ENCODE peak calls at places on chromosomes 1 and 21, in eight cellular contexts. O is brain microvascular endothelial cell; I is hepatic stellate cell; R is NCI-H510A; F is endothelial cell; D is NAMALWA; L is activated T-helper 9 cell treated with anti-CD3 and anti-CD28 coated beads, Interleukin-2, amount 50 U/mL, for 16 hours; Y is KBM-7. C is an unnamed sample.

GRCh38 chr1:143735764-143736461 is 235.9 kb downstream of the FAM72C start:
- DNase-seq in O (peak; percentile 0), I (no peak), R (no peak), F (peak; percentile 31), D (no peak), L (no peak), Y (no peak), C (no peak)

GRCh38 chr21:29025328-29025713 is 853 bp downstream of the USP16 start:
- DNase-seq in O (peak; percentile 11), I (peak; percentile 27), R (no peak), F (no peak), D (peak; percentile 27), L (no peak), Y (no peak), C (no peak)

GRCh38 chr1:164712131-164713031 is 153.4 kb downstream of the PBX1 start:
- DNase-seq in O (no peak), I (no peak), R (no peak), F (peak; percentile 8), D (no peak), L (no peak), Y (no peak), C (no peak)

GRCh38 chr1:27671964-27672749 is at the start of gene IFI6:
- DNase-seq in O (peak; percentile 96), I (peak; percentile 99), R (peak; percentile 95), F (peak; percentile 70), D (peak; percentile 90), L (peak; percentile 61), Y (peak; percentile 96), C (peak; percentile 85)

GRCh38 chr1:210232524-210233215 is at the start of gene SERTAD4:
- DNase-seq in O (no peak), I (peak; percentile 59), R (peak; percentile 41), F (peak; percentile 28), D (no peak), L (no peak), Y (no peak), C (no peak)

GRCh38 chr1:205772607-205773032 is 2.7 kb downstream of the RAB29 start:
- DNase-seq in O (no peak), I (no peak), R (no peak), F (no peak), D (no peak), L (no peak), Y (no peak), C (no peak)

GRCh38 chr21:43195131-43196021 is 26.6 kb downstream of the CRYAA start:
- DNase-seq in O (peak; percentile 62), I (peak; percentile 54), R (no peak), F (no peak), D (no peak), L (no peak), Y (no peak), C (no peak)

GRCh38 chr1:208524376-208524775 is 280.2 kb upstream of the PLXNA2 start:
- DNase-seq in O (no peak), I (no peak), R (no peak), F (no peak), D (no peak), L (no peak), Y (no peak), C (no peak)

GRCh38 chr1:154548028-154548427 is 10.4 kb downstream of the UBE2Q1 start:
- DNase-seq in O (no peak), I (no peak), R (no peak), F (no peak), D (no peak), L (no peak), Y (no peak), C (no peak)

GRCh38 chr1:75542818-75543570 is 67.9 kb downstream of the SLC44A5 start:
- DNase-seq in O (no peak), I (no peak), R (no peak), F (no peak), D (no peak), L (no peak), Y (no peak), C (no peak)

GRCh38 chr1:18111605-18112297 is 4.2 kb downstream of the IGSF21 start:
- DNase-seq in O (no peak), I (no peak), R (no peak), F (no peak), D (no peak), L (no peak), Y (no peak), C (no peak)

GRCh38 chr1:77030401-77031100 is 163.3 kb downstream of the ST6GALNAC5 start:
- DNase-seq in O (no peak), I (no peak), R (no peak), F (no peak), D (no peak), L (no peak), Y (no peak), C (no peak)

GRCh38 chr1:10541286-10541685 is 66.5 kb downstream of the PEX14 start:
- DNase-seq in O (no peak), I (no peak), R (peak; percentile 99), F (peak; percentile 18), D (no peak), L (no peak), Y (no peak), C (no peak)

GRCh38 chr1:19405195-19405760 is 80.1 kb downstream of the CAPZB start:
- DNase-seq in O (no peak), I (no peak), R (peak; percentile 75), F (no peak), D (no peak), L (no peak), Y (no peak), C (no peak)

GRCh38 chr1:205259998-205260397 is 32.3 kb downstream of the TMCC2 start:
- DNase-seq in O (no peak), I (no peak), R (no peak), F (no peak), D (no peak), L (no peak), Y (no peak), C (no peak)

GRCh38 chr1:99171126-99171813 is 93.0 kb upstream of the PLPPR4 start:
- DNase-seq in O (no peak), I (no peak), R (no peak), F (no peak), D (no peak), L (no peak), Y (no peak), C (no peak)

GRCh38 chr1:63731117-63732043 is 42.4 kb upstream of the ROR1 start:
- DNase-seq in O (peak; percentile 89), I (peak; percentile 42), R (no peak), F (no peak), D (no peak), L (no peak), Y (no peak), C (no peak)

GRCh38 chr1:202709276-202710041 is 795 bp downstream of the SYT2 start:
- DNase-seq in O (no peak), I (no peak), R (no peak), F (no peak), D (no peak), L (no peak), Y (no peak), C (no peak)

GRCh38 chr1:170032531-170033295 is 41.8 kb downstream of the KIFAP3 start:
- DNase-seq in O (peak; percentile 29), I (no peak), R (no peak), F (no peak), D (no peak), L (no peak), Y (no peak), C (no peak)

GRCh38 chr1:233242827-233243483 is 52.6 kb downstream of the PCNX2 start:
- DNase-seq in O (no peak), I (no peak), R (no peak), F (no peak), D (no peak), L (no peak), Y (peak; percentile 53), C (peak; percentile 86)

GRCh38 chr1:210448293-210448892 is 119.7 kb downstream of the HHAT start:
- DNase-seq in O (peak; percentile 44), I (peak; percentile 19), R (peak; percentile 18), F (peak; percentile 47), D (peak; percentile 65), L (no peak), Y (peak; percentile 35), C (peak; percentile 37)

GRCh38 chr1:3368711-3369436 is 85.6 kb upstream of the ARHGEF16 start:
- DNase-seq in O (no peak), I (no peak), R (no peak), F (no peak), D (no peak), L (no peak), Y (no peak), C (no peak)

GRCh38 chr1:15429701-15430149 is 8.5 kb upstream of the CTRC start:
- DNase-seq in O (peak; percentile 62), I (peak; percentile 72), R (no peak), F (no peak), D (no peak), L (no peak), Y (no peak), C (no peak)

GRCh38 chr1:31593770-31594632 is 17.7 kb downstream of the TINAGL1 start:
- DNase-seq in O (no peak), I (peak; percentile 82), R (no peak), F (peak; percentile 89), D (peak; percentile 87), L (peak; percentile 57), Y (peak; percentile 79), C (peak; percentile 49)